ENCODE peak calls at places on chromosome 16, in five cellular contexts. V, C, E, U and P are unnamed samples. For H3K27me3 and H3K4me1, the result is how much of the 10 kb centered on the place peaks cover.

GRCh38 chr16:47787695-47788094 is 326.6 kb downstream of the PHKB start:
- DNase-seq in U (no peak), E (peak), V (peak), C (peak), P (peak)

GRCh38 chr16:77657016-77657415 is 65.3 kb upstream of the NUDT7 start:
- DNase-seq in V (peak), U (peak), E (no peak), C (peak), P (peak)

GRCh38 chr16:64077242-64077641 is 1044.6 kb downstream of the CDH11 start:
- DNase-seq in E (no peak), U (no peak), C (no peak), V (no peak), P (no peak)

GRCh38 chr16:2835638-2836493 is 5.8 kb downstream of the ZG16B start:
- DNase-seq in C (peak), E (peak), V (peak), U (peak), P (peak)

GRCh38 chr16:81148277-81148676 is 52.1 kb upstream of the GCSH start:
- DNase-seq in V (no peak), C (no peak), U (no peak), E (no peak), P (peak)

GRCh38 chr16:3009568-3010390 is 2.9 kb upstream of the CLDN9 start:
- DNase-seq in E (peak), C (peak), V (no peak), U (peak), P (peak)

GRCh38 chr16:59907671-59908070 is 1173.6 kb upstream of the GOT2 start:
- DNase-seq in U (no peak), E (no peak), C (no peak), V (no peak), P (no peak)

GRCh38 chr16:75948441-75948840 is 222.2 kb upstream of the CPHXL start:
- DNase-seq in C (no peak), E (no peak), V (no peak), U (no peak), P (no peak)

GRCh38 chr16:13110124-13110796 is 208.9 kb downstream of the SHISA9 start:
- DNase-seq in E (no peak), U (peak), V (peak), C (no peak), P (peak)

GRCh38 chr16:72894291-72895151 is 153.4 kb downstream of the ZFHX3 start:
- DNase-seq in V (peak), U (no peak), C (no peak), E (no peak), P (no peak)

GRCh38 chr16:86994651-86995171 is 322.5 kb downstream of the C16orf95 start:
- DNase-seq in C (peak), E (peak), V (peak), U (peak), P (no peak)

GRCh38 chr16:73713301-73713700 is 583.3 kb upstream of the PSMD7 start:
- DNase-seq in U (no peak), C (no peak), E (no peak), V (no peak), P (no peak)

GRCh38 chr16:3259097-3259496 is 2.7 kb upstream of the MEFV start:
- DNase-seq in U (no peak), E (no peak), C (peak), V (no peak), P (no peak)

GRCh38 chr16:27446721-27447120 is 44.7 kb downstream of the IL21R start:
- DNase-seq in V (no peak), C (no peak), U (no peak), E (no peak), P (no peak)

GRCh38 chr16:84643180-84643583 is 5.1 kb upstream of the KLHL36 start:
- DNase-seq in U (peak), C (peak), V (peak), E (peak), P (peak)

GRCh38 chr16:3348547-3349167 is 7.0 kb upstream of the OR2C1 start:
- DNase-seq in E (no peak), V (no peak), U (no peak), C (no peak), P (no peak)

GRCh38 chr16:266258-267164 is 9.2 kb downstream of the RGS11 start:
- DNase-seq in U (no peak), V (no peak), E (no peak), C (no peak), P (peak)

GRCh38 chr16:79212114-79212791 is 388.3 kb downstream of the MAF start:
- DNase-seq in E (no peak), U (no peak), V (no peak), C (no peak), P (peak)

GRCh38 chr16:54280751-54281150 is 5.8 kb downstream of the IRX3 start:
- DNase-seq in U (no peak), V (peak), E (no peak), C (peak), P (no peak)
- H3K27me3 ChIP-seq in U (half or more), V (under half), E (under half), C (under half), P (half or more)

GRCh38 chr16:88347656-88348376 is 34.9 kb upstream of the ZNF469 start:
- DNase-seq in E (no peak), V (no peak), C (no peak), U (no peak), P (no peak)
- H3K4me1 ChIP-seq in E (under half), V (under half), C (under half), U (under half), P (under half)

GRCh38 chr16:11800385-11800718 is 3.3 kb upstream of the ZC3H7A start:
- DNase-seq in U (no peak), V (no peak), E (no peak), C (no peak), P (no peak)
- H3K4me3 ChIP-seq in U (no peak), V (no peak), E (no peak), C (no peak), P (no peak)

DNA sequence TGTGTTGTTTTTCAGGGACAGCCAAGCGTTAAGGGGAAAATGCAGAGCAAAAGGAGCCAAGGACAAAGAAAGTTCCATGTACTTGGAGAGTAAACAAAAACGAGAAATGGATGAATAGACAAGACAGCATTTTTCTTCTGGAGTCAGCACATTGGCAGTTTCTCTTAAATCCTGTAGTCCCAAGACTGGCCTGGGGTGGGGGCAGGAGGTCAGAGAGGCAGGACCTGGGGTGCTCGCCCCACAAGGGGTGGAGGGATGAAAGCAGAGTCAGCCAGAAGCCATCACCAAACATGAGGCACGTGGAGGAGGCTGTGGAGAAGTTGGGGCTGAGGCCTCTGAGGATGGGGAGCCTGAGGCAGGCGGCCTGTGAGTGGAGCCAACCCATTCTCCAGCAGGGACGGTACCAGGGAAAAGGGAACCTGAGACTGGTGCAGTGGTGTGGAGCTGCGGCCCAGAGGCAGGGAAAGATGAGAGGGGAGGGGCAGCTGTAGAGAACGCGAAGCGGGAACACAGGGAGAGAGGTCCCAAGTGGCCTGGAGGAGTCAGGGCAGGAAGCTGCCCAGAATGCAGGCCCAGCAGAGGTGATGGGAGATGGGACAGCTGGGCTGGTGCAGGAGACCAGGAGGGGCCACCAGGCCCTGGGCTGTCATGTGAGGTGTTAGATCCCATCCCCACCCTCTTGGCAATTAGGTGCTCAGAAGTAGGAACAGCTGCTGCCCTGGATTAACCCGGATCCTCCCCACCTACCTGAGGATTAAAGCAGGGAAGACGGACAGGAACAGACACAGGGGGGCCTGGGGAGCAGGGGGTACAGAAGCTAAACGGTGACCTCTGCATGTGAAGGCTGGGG is 3.3 kb downstream of the TLCD3B start:
- DNase-seq in E (no peak), C (no peak), V (no peak), U (no peak), P (no peak)
- H3K27me3 ChIP-seq in E (under half), C (under half), V (under half), U (half or more), P (under half)

DNA sequence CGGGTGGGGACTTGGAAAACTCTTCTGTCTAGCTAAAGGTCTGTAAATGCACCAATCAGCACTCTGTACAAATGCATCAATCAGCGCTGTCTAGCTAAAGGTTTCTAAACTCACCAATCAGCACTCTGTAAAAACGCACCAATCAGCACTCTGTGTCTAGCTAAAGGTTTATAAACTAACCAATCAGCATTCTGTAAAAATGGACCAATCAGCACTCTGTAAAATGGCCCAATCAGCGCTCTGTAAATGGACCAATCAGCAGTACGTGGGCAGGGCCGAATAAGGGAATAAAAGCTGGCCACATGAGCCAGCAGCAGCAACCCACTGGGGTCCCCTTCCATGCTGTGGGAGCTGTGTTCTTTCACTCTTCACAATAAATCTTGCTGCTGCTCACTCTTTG is 55.3 kb downstream of the ANKRD11 start:
- DNase-seq in U (no peak), E (no peak), C (no peak), V (no peak), P (no peak)
- H3K4me1 ChIP-seq in U (under half), E (under half), C (under half), V (under half), P (under half)

DNA sequence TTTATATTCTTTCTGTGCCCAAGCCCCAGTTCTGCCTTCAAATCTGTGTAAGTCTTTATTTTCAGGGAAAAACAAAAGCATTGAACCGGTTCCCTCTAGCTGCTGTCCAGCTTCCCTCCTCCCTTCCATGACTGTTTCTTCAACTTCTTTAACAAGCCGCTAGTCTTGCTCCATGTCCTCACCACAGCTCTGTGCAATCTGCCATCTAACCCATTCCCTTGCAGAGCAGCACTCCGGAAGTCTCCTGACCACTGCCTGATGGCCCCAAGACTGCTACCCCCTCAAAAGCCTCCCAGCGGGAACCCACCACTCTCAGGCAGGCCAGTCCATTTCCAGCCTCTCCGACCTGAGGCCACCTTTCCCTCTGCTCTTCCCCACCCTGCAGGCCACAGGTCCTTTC is 16.9 kb downstream of the EMC8 start:
- DNase-seq in V (peak), E (no peak), U (no peak), C (peak), P (no peak)
- H3K4me3 ChIP-seq in V (no peak), E (no peak), U (no peak), C (no peak), P (no peak)

DNA sequence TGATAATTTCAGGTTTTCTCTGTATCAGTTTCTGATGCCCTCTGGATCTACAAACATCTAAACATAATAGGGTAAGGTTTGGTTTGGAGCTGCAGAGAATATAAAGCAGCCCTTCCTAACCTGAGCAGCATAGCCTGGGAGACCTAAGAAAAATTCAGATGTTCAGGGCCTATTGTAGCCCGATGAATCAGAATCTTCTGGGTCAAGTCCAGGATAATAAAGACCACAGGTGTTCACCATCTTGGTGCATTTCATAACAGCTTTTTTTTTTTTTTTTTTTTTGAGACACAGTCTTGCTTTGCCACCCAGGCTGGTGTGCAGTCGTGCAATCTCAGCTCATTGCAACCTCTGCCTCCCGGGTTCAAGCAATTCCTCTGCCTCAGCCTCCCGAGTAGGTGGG is 19.7 kb upstream of the ARHGAP17 start:
- DNase-seq in U (no peak), E (peak), V (peak), C (no peak), P (no peak)
- H3K27me3 ChIP-seq in U (under half), E (under half), V (under half), C (under half), P (under half)

DNA sequence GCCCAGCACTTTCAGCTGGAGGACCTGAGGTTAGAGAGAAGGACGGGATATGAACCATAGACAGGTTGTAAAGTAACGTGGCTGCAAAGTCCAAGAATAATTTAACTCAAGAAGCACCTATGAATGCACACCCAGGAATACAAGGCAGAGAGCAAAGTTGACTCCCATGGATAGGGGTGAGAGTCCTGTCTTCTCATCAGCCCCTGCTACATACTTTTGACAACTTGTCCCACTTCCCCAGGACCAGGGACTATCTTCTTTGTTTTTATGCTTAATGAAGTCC is 99.8 kb downstream of the XYLT1 start:
- DNase-seq in E (no peak), V (no peak), C (no peak), U (no peak), P (no peak)
- H3K4me1 ChIP-seq in E (under half), V (under half), C (under half), U (under half), P (under half)

DNA sequence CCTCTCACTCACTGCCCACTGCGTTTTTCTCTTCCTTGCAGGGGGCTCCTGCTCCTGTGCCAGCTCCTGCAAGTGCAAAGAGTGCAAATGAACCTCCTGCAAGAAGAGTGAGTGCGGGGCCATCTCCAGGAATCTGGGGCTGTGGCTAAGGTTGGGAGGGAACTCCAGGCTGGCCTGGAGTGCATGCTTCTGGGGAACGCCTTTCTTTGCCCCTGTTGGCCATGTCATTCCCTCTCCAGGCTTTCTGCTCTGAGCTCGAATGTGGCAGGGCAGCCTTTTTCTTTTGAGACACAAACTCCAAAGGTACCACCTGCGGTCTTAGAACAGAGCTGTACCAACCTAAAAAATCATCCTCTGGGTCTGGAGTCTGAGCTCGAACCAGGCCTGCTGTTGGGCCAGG is 7.4 kb upstream of the MT1E start:
- DNase-seq in C (no peak), V (no peak), E (no peak), U (no peak), P (peak)
- H3K4me3 ChIP-seq in C (no peak), V (peak), E (no peak), U (no peak), P (no peak)

GRCh38 chr16:54430491-54431030 is 144.0 kb upstream of the IRX3 start:
- DNase-seq in E (peak), U (peak), C (peak), V (peak), P (peak)
- H3K27me3 ChIP-seq in E (under half), U (under half), C (under half), V (under half), P (under half)